ENCODE peak calls at places on chromosomes 13 and 19, in ten cellular contexts. M, F, J, K, C, U, L, P, N and S are unnamed samples.

GRCh38 chr13:85806553-85807175 is 7.4 kb upstream of the SLITRK6 start:
- DNase-seq in K (no peak), P (peak), C (peak), F (no peak), M (no peak), N (no peak), J (no peak), U (peak), L (no peak), S (no peak)

GRCh38 chr13:26920614-26921355 is 160.2 kb upstream of the GPR12 start:
- DNase-seq in J (no peak), K (no peak), M (no peak), L (no peak), U (no peak), C (no peak), F (no peak), N (no peak), P (no peak), S (peak)

GRCh38 chr19:58563034-58563573 is 4.7 kb upstream of the UBE2M start:
- DNase-seq in C (no peak), P (no peak), M (peak), J (no peak), K (peak), F (no peak), U (no peak), L (no peak), N (peak), S (no peak)

GRCh38 chr13:41506312-41506711 is 49.0 kb downstream of the RGCC start:
- DNase-seq in M (no peak), K (no peak), L (no peak), U (no peak), C (no peak), N (no peak), J (no peak), F (no peak), P (no peak), S (no peak)

GRCh38 chr13:77810430-77810829 is 108.2 kb downstream of the EDNRB start:
- DNase-seq in L (no peak), F (no peak), K (no peak), N (no peak), J (no peak), M (no peak), C (peak), U (peak), P (peak), S (no peak)

GRCh38 chr13:74070065-74070464 is 64.1 kb downstream of the KLF12 start:
- DNase-seq in N (no peak), U (no peak), F (no peak), K (no peak), C (no peak), M (no peak), L (no peak), P (no peak), J (peak), S (no peak)

GRCh38 chr13:97496511-97496910 is 62.5 kb downstream of the RAP2A start:
- DNase-seq in K (no peak), C (no peak), U (no peak), L (no peak), N (no peak), J (no peak), F (no peak), M (no peak), P (no peak), S (no peak)

GRCh38 chr19:5452594-5453565 is 2.3 kb upstream of the ZNRF4 start:
- DNase-seq in K (no peak), N (no peak), C (no peak), L (no peak), J (no peak), U (peak), M (peak), F (no peak), P (no peak), S (no peak)

GRCh38 chr13:35228536-35228935 is 248.0 kb downstream of the MAB21L1 start:
- DNase-seq in M (no peak), P (no peak), U (no peak), F (no peak), C (no peak), J (no peak), N (no peak), L (no peak), K (no peak), S (no peak)

GRCh38 chr19:35908977-35909683 is 1.0 kb upstream of the TYROBP start:
- DNase-seq in L (no peak), U (no peak), C (no peak), K (no peak), P (no peak), J (no peak), M (peak), N (peak), F (peak), S (no peak)

DNA sequence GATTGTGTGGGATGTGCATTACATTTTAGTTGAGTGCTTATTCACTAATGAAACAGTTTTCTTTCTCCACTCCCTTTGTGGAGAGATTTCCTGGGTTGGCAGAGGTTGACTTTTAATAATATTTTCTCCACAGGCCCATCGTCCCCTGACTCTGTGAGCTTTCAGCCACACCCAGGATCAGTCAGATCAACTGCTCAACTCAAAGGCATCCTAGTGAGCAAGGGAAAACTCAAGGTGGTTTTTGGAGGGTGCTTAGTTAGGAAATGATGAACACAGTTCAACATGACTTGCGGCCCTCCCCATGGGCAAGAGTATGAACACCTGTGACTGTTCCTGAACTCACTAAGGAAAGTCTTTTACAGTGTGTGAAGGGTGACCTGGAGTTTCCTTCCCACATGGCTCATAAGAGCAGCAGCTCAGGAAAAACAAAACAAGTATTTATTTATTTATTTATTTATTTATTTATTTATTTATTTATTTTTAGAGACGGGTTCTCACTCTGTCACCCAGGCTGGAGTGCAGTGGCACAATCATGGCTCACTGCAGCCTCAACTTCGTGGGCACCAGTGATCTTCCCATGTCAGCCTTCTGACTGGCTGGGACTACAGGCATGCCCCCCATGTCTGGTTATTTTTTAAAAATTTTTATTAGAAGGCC is 10.2 kb downstream of the ARL11 start:
- DNase-seq in U (no peak), N (no peak), L (no peak), F (no peak), J (no peak), C (no peak), M (no peak), P (peak), K (no peak), S (no peak)
- H3K27ac ChIP-seq in U (no peak), N (no peak), L (no peak), F (no peak), J (no peak), C (no peak), M (no peak), P (peak), K (no peak), S (no peak)

DNA sequence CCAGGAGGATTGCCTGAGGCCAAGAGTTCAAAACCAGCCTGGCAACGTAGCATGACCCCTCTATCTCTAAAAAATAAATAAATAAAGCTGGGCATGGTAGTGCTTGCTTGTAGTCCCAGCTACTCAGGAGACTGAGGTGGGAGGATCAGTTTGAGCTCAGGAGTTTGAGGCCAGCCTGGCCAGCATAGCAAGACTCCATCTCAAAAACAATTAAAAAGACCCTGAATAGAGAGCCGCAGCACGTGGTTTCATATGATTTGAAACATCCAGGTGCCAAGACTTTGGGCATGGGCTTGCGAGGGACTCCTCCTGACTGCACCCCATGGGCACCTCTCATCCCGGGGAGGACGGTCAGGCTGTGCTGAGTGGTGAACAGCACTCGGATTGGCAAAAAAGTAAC is 63.9 kb downstream of the ZIC5 start:
- DNase-seq in U (no peak), C (no peak), L (no peak), J (no peak), N (no peak), M (no peak), F (no peak), K (no peak), P (no peak), S (no peak)
- H3K27ac ChIP-seq in U (no peak), C (no peak), L (no peak), J (no peak), N (no peak), M (no peak), F (no peak), K (no peak), P (no peak), S (no peak)

GRCh38 chr13:20378721-20379120 is 146.6 kb upstream of the GJB6 start:
- DNase-seq in U (no peak), L (no peak), K (no peak), J (no peak), N (no peak), C (no peak), P (no peak), M (no peak), F (no peak), S (peak)

GRCh38 chr13:20375871-20376270 is 143.8 kb upstream of the GJB6 start:
- DNase-seq in N (no peak), F (no peak), P (no peak), J (no peak), K (no peak), L (no peak), U (no peak), C (no peak), M (no peak), S (no peak)

GRCh38 chr13:20383058-20383457 is 142.6 kb downstream of the CRYL1 start:
- DNase-seq in N (no peak), U (no peak), K (no peak), F (no peak), P (no peak), M (no peak), C (no peak), L (no peak), J (no peak), S (no peak)

GRCh38 chr13:20387006-20387405 is 138.7 kb downstream of the CRYL1 start:
- DNase-seq in C (no peak), K (no peak), F (no peak), M (no peak), J (no peak), L (no peak), N (no peak), P (no peak), U (no peak), S (peak)

DNA sequence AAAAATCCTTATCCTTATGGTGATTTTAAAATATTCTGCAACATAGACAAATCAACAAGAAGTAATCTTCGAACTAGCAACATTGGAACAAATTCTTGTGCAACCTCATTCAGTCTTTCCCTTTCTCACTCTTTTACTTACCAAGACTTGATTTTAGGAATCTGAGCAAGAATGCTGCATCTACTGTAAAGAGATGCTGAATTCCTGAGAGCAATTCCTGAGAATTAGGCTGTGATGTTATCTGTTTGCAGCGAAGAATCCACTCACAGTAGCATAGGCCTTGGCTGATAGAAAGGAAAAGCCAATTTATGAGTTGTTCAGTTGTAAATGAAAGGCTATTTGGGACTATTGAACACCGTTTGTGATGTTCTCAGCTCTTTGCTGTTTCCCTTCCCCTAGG is 144.3 kb downstream of the CRYL1 start:
- DNase-seq in C (no peak), P (no peak), N (no peak), U (no peak), L (no peak), K (no peak), M (no peak), F (no peak), J (no peak), S (no peak)
- H3K27ac ChIP-seq in C (no peak), P (no peak), N (no peak), U (no peak), L (no peak), K (no peak), M (no peak), F (no peak), J (no peak), S (no peak)

GRCh38 chr19:57560049-57560491 is 407 bp upstream of the ZNF550 start:
- DNase-seq in K (no peak), M (no peak), J (no peak), N (no peak), U (peak), P (peak), F (peak), L (no peak), C (no peak), S (no peak)
- H3K27ac ChIP-seq in K (peak), M (no peak), J (no peak), N (peak), U (peak), P (peak), F (no peak), L (no peak), C (no peak), S (no peak)

DNA sequence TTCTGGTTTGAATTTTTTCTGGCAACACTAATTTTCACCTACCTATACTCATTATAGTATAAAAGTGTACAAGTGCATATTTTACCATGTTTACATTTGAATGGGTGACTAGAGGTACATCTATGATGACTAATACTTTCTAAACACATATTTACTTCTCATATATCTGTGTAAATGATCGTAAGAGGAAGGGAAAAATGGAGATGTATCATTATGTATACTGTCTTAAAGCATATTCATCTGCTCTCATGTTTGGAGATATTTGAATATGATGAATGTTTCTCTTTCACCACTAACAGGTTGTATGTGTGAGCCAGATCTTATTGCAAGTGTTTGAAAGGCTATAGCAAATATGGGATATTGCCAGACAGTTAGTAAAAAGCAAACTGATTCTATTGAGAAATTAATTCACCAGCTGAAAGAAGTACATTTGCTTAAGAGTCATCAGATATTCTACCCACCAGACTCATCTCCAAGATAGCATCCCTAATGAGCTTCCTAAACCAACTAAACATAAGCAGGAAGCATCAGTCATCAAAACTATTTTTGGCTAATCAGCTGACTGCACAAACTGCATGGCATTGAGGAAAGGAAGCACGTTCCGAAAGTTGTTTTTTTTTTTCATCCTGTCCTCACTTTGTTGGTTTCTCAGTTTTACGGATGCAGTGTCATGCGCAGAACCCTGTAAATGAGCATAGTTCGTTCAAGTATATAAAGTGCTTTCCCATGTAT is 738.2 kb downstream of the GPC5 start:
- DNase-seq in J (no peak), K (no peak), M (no peak), N (no peak), C (no peak), F (no peak), L (no peak), U (no peak), P (peak), S (no peak)
- H3K27ac ChIP-seq in J (no peak), K (no peak), M (no peak), N (no peak), C (no peak), F (no peak), L (no peak), U (no peak), P (no peak), S (no peak)